ENCODE peak calls at places on chromosomes 13 and 19, in seven cellular contexts. Z is HFFc6; T is central memory CD4-positive, alpha-beta T cell; W is stimulated activated CD8-positive, alpha-beta memory T cell treated with anti-CD3 and anti-CD28 coated beads, Interleukin-12 subunit alpha, Interleukin-12 subunit beta, amount 100 ng/mL, for 1 hour; A is head of caudate nucleus; M is stimulated activated CD4-positive, alpha-beta T cell treated with anti-CD3 and anti-CD28 coated beads, Interleukin-4, amount 100 ng/mL, for 1 hour; F is EL. L is an unnamed sample.
A peak's percentile ranks its signal among the peaks of the same experiment; 100 is the strongest.

GRCh38 chr19:33110201-33110910 is 21.6 kb upstream of the WDR88 start:
- DNase-seq in Z (peak; percentile 58), T (no peak), W (no peak), A (no peak), M (no peak), F (peak; percentile 65), L (no peak)

GRCh38 chr13:32126756-32127155 is 95.2 kb downstream of the FRY start:
- DNase-seq in Z (no peak), T (no peak), W (no peak), A (no peak), M (no peak), F (peak; percentile 21), L (peak; percentile 26)

GRCh38 chr19:17807731-17808316 is 12.9 kb downstream of the B3GNT3 start:
- DNase-seq in Z (no peak), T (no peak), W (no peak), A (no peak), M (peak; percentile 25), F (no peak), L (no peak)

GRCh38 chr19:4976412-4977298 is 7.7 kb downstream of the KDM4B start:
- DNase-seq in Z (peak; percentile 98), T (no peak), W (no peak), A (peak; percentile 70), M (no peak), F (peak; percentile 95), L (peak; percentile 90)

GRCh38 chr13:74015137-74015536 is 119.1 kb downstream of the KLF12 start:
- DNase-seq in Z (peak; percentile 4), T (no peak), W (no peak), A (no peak), M (no peak), F (peak; percentile 14), L (no peak)

GRCh38 chr13:60227168-60227567 is 63.4 kb upstream of the DIAPH3 start:
- DNase-seq in Z (no peak), T (no peak), W (no peak), A (no peak), M (no peak), F (no peak), L (no peak)

GRCh38 chr13:68736961-68737360 is 1370.7 kb upstream of the ATXN8OS start:
- DNase-seq in Z (no peak), T (no peak), W (no peak), A (no peak), M (no peak), F (no peak), L (no peak)

GRCh38 chr19:778910-779653 is 18.2 kb upstream of the PTBP1 start:
- DNase-seq in Z (peak; percentile 88), T (no peak), W (no peak), A (no peak), M (no peak), F (peak; percentile 96), L (peak; percentile 91)

GRCh38 chr19:8367327-8368001 is 3.5 kb downstream of the ANGPTL4 start:
- DNase-seq in Z (peak; percentile 93), T (no peak), W (no peak), A (peak; percentile 80), M (no peak), F (peak; percentile 97), L (peak; percentile 91)

GRCh38 chr13:47564041-47564440 is 437.0 kb downstream of the SUCLA2 start:
- DNase-seq in Z (no peak), T (no peak), W (no peak), A (no peak), M (no peak), F (no peak), L (no peak)

GRCh38 chr13:97295279-97296182 is 73.4 kb downstream of the MBNL2 start:
- DNase-seq in Z (peak; percentile 80), T (no peak), W (no peak), A (no peak), M (no peak), F (peak; percentile 77), L (peak; percentile 24)

GRCh38 chr19:19371056-19371455 is 34.4 kb upstream of the GATAD2A start:
- DNase-seq in Z (no peak), T (no peak), W (no peak), A (no peak), M (no peak), F (no peak), L (no peak)

GRCh38 chr13:20969182-20969581 is 66.6 kb upstream of the XPO4 start:
- DNase-seq in Z (peak; percentile 53), T (no peak), W (no peak), A (no peak), M (no peak), F (peak; percentile 62), L (no peak)

GRCh38 chr13:91346848-91347211 is 657 bp upstream of the MIR17HG start:
- DNase-seq in Z (no peak), T (peak; percentile 46), W (peak; percentile 12), A (peak; percentile 38), M (peak; percentile 52), F (no peak), L (no peak)

GRCh38 chr19:21850636-21851255 is 14.8 kb upstream of the ZNF43 start:
- DNase-seq in Z (no peak), T (no peak), W (no peak), A (no peak), M (no peak), F (peak; percentile 9), L (no peak)

GRCh38 chr13:27966641-27967202 is 2.4 kb downstream of the CDX2 start:
- DNase-seq in Z (no peak), T (no peak), W (no peak), A (no peak), M (no peak), F (no peak), L (no peak)

GRCh38 chr13:31012285-31013024 is 80.0 kb downstream of the TEX26 start:
- DNase-seq in Z (peak; percentile 11), T (no peak), W (no peak), A (no peak), M (no peak), F (peak; percentile 38), L (peak; percentile 74)

GRCh38 chr13:113882266-113882627 is 18.4 kb upstream of the GAS6 start:
- DNase-seq in Z (no peak), T (no peak), W (no peak), A (no peak), M (no peak), F (no peak), L (no peak)

L was measured in GM03348.